ENCODE peak calls at places on chromosome 1, in five cellular contexts. One of them, this sample, is unnamed.

GRCh38 chr1:93715529-93716126 is 34.0 kb upstream of the BCAR3 start:
- DNase-seq in stimulated activated CD8-positive, alpha-beta memory T cell treated with anti-CD3 and anti-CD28 coated beads, Interleukin-15, amount 100 ng/mL, for 24 hours: no peak
- DNase-seq in Caki2: no peak
- DNase-seq in HEK293T: no peak
- DNase-seq in NCI-H1930: no peak
- DNase-seq in this sample: no peak

GRCh38 chr1:57192256-57192655 is 226.4 kb upstream of the C8B start:
- DNase-seq in stimulated activated CD8-positive, alpha-beta memory T cell treated with anti-CD3 and anti-CD28 coated beads, Interleukin-15, amount 100 ng/mL, for 24 hours: no peak
- DNase-seq in Caki2: peak
- DNase-seq in HEK293T: no peak
- DNase-seq in NCI-H1930: no peak
- DNase-seq in this sample: no peak

GRCh38 chr1:31880957-31881697 is 57.0 kb downstream of the PTP4A2 start:
- DNase-seq in stimulated activated CD8-positive, alpha-beta memory T cell treated with anti-CD3 and anti-CD28 coated beads, Interleukin-15, amount 100 ng/mL, for 24 hours: no peak
- DNase-seq in Caki2: no peak
- DNase-seq in HEK293T: no peak
- DNase-seq in NCI-H1930: no peak
- DNase-seq in this sample: no peak

GRCh38 chr1:156838972-156839371 is 19.9 kb downstream of the INSRR start:
- DNase-seq in stimulated activated CD8-positive, alpha-beta memory T cell treated with anti-CD3 and anti-CD28 coated beads, Interleukin-15, amount 100 ng/mL, for 24 hours: no peak
- DNase-seq in Caki2: no peak
- DNase-seq in HEK293T: peak
- DNase-seq in NCI-H1930: no peak
- DNase-seq in this sample: peak

GRCh38 chr1:234849824-234850223 is 239.8 kb upstream of the IRF2BP2 start:
- DNase-seq in stimulated activated CD8-positive, alpha-beta memory T cell treated with anti-CD3 and anti-CD28 coated beads, Interleukin-15, amount 100 ng/mL, for 24 hours: no peak
- DNase-seq in Caki2: no peak
- DNase-seq in HEK293T: no peak
- DNase-seq in NCI-H1930: no peak
- DNase-seq in this sample: no peak

GRCh38 chr1:14804626-14805025 is 206.1 kb downstream of the KAZN start:
- DNase-seq in stimulated activated CD8-positive, alpha-beta memory T cell treated with anti-CD3 and anti-CD28 coated beads, Interleukin-15, amount 100 ng/mL, for 24 hours: no peak
- DNase-seq in Caki2: no peak
- DNase-seq in HEK293T: peak
- DNase-seq in NCI-H1930: no peak
- DNase-seq in this sample: no peak

GRCh38 chr1:32817815-32818786 is 648 bp downstream of the S100PBP start:
- DNase-seq in stimulated activated CD8-positive, alpha-beta memory T cell treated with anti-CD3 and anti-CD28 coated beads, Interleukin-15, amount 100 ng/mL, for 24 hours: no peak
- DNase-seq in Caki2: peak
- DNase-seq in HEK293T: peak
- DNase-seq in NCI-H1930: peak
- DNase-seq in this sample: peak

GRCh38 chr1:2483026-2483425 is 6.9 kb downstream of the PLCH2 start:
- DNase-seq in stimulated activated CD8-positive, alpha-beta memory T cell treated with anti-CD3 and anti-CD28 coated beads, Interleukin-15, amount 100 ng/mL, for 24 hours: no peak
- DNase-seq in Caki2: no peak
- DNase-seq in HEK293T: no peak
- DNase-seq in NCI-H1930: no peak
- DNase-seq in this sample: no peak

GRCh38 chr1:58401991-58402390 is 144.5 kb downstream of the OMA1 start:
- DNase-seq in stimulated activated CD8-positive, alpha-beta memory T cell treated with anti-CD3 and anti-CD28 coated beads, Interleukin-15, amount 100 ng/mL, for 24 hours: no peak
- DNase-seq in Caki2: no peak
- DNase-seq in HEK293T: no peak
- DNase-seq in NCI-H1930: no peak
- DNase-seq in this sample: no peak

This sample was measured in mucosa of descending colon.